ENCODE peak calls at places on chromosomes 13 and 19, in eight cellular contexts. X is progenitor cell of endocrine pancreas, M is endothelial cell of umbilical vein, N is cardiac muscle cell, S is choroid plexus epithelial cell, L is heart right ventricle, T is body of pancreas, V is thoracic aorta. Y is an unnamed sample.

GRCh38 chr13:27619711-27620376 is 485 bp downstream of the LNX2 start:
- DNase-seq in X (no peak), V (no peak), T (no peak), M (peak), S (peak), L (peak), N (peak), Y (no peak)

GRCh38 chr13:46633416-46633815 is 80.4 kb downstream of the LRCH1 start:
- DNase-seq in X (no peak), L (no peak), T (no peak), S (peak), N (peak), M (no peak), V (no peak), Y (no peak)

GRCh38 chr13:74134777-74135305 is 637 bp upstream of the KLF12 start:
- DNase-seq in L (peak), N (no peak), X (peak), T (peak), S (no peak), V (peak), M (no peak), Y (no peak)

GRCh38 chr13:40776681-40777165 is 5.7 kb upstream of the MRPS31 start:
- DNase-seq in M (peak), S (peak), V (no peak), N (peak), L (no peak), T (no peak), X (no peak), Y (no peak)

GRCh38 chr19:16326401-16327130 is 1.9 kb downstream of the KLF2 start:
- DNase-seq in V (no peak), M (peak), S (no peak), X (no peak), T (no peak), N (peak), L (no peak), Y (no peak)

GRCh38 chr19:843180-843835 is 2.5 kb downstream of the PRTN3 start:
- DNase-seq in N (no peak), T (peak), V (no peak), M (no peak), S (no peak), X (no peak), L (no peak), Y (no peak)

GRCh38 chr13:25743426-25743825 is 308.4 kb downstream of the SHISA2 start:
- DNase-seq in T (no peak), S (no peak), L (no peak), N (no peak), X (no peak), M (no peak), V (no peak), Y (no peak)

GRCh38 chr19:45771331-45771933 is 2.4 kb upstream of the SIX5 start:
- DNase-seq in T (peak), V (no peak), X (no peak), L (no peak), S (no peak), N (no peak), M (no peak), Y (no peak)

GRCh38 chr13:99614465-99614885 is 113.2 kb downstream of the TM9SF2 start:
- DNase-seq in S (peak), V (no peak), T (peak), X (no peak), L (no peak), M (peak), N (peak), Y (no peak)

GRCh38 chr19:13831560-13832056 is 36.4 kb downstream of the ZSWIM4 start:
- DNase-seq in V (no peak), M (no peak), X (no peak), N (no peak), L (no peak), S (no peak), T (no peak), Y (no peak)

GRCh38 chr19:47143322-47144073 is 12.9 kb downstream of the SAE1 start:
- DNase-seq in V (no peak), X (no peak), T (no peak), L (no peak), N (no peak), S (no peak), M (no peak), Y (no peak)

GRCh38 chr19:1430201-1430621 is 8.0 kb upstream of the RPS15 start:
- DNase-seq in T (no peak), N (no peak), L (no peak), X (no peak), V (no peak), M (no peak), S (no peak), Y (no peak)

GRCh38 chr19:53849237-53849676 is 18.4 kb upstream of the MYADM start:
- DNase-seq in L (peak), T (no peak), S (peak), N (peak), X (no peak), M (peak), V (no peak), Y (no peak)

GRCh38 chr13:39942901-39943273 is 287.4 kb downstream of the COG6 start:
- DNase-seq in N (peak), L (peak), X (peak), M (peak), T (peak), V (no peak), S (peak), Y (peak)

GRCh38 chr13:84571264-84571663 is 689.0 kb upstream of the SLITRK1 start:
- DNase-seq in N (no peak), L (no peak), T (no peak), X (no peak), M (no peak), V (no peak), S (no peak), Y (no peak)

GRCh38 chr19:19539738-19540703 is 2.0 kb downstream of the CILP2 start:
- DNase-seq in X (no peak), N (peak), M (no peak), T (peak), V (no peak), S (peak), L (peak), Y (no peak)

GRCh38 chr13:74093691-74094090 is 40.5 kb downstream of the KLF12 start:
- DNase-seq in N (no peak), V (no peak), X (no peak), S (no peak), L (no peak), M (no peak), T (no peak), Y (no peak)

GRCh38 chr13:48559638-48560320 is 26.9 kb upstream of the RCBTB2 start:
- DNase-seq in T (no peak), M (no peak), S (peak), X (no peak), N (peak), L (no peak), V (no peak), Y (no peak)

GRCh38 chr13:39406688-39407087 is 196.3 kb downstream of the LHFPL6 start:
- DNase-seq in S (no peak), X (no peak), N (no peak), L (no peak), V (no peak), T (no peak), M (no peak), Y (no peak)

DNA sequence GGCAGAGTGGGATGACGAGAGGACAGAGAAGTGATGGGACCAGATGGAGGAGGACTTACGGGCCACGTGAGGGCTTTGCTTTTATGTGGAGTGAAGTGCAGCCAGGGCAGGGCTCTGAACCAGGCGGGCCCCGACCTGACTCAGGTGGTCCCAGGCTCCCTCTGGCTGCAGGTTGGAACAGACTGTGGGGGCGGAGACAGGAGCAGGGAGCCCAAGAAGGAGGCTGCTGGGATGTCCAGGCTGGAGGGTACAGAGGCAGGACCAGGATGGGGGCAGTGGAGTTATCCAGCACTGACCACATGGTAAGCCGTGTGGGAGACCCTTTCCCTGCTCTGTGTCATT is 2.1 kb downstream of the FXYD5 start:
- DNase-seq in L (no peak), V (no peak), N (no peak), X (no peak), S (no peak), T (no peak), M (no peak), Y (no peak)
- TF ChIP-seq CTCF in L (no peak), V (no peak), N (no peak), X (no peak), S (no peak), T (no peak), M (no peak), Y (no peak)

GRCh38 chr13:75685239-75685697 is 49.1 kb downstream of the LMO7 start:
- DNase-seq in S (peak), X (no peak), T (no peak), M (peak), N (peak), V (no peak), L (no peak), Y (no peak)

GRCh38 chr13:75689686-75690085 is 53.6 kb downstream of the LMO7 start:
- DNase-seq in N (no peak), T (no peak), V (no peak), L (no peak), M (no peak), X (no peak), S (no peak), Y (no peak)

GRCh38 chr13:75693227-75693626 is 57.1 kb downstream of the LMO7 start:
- DNase-seq in V (no peak), T (no peak), S (no peak), L (no peak), N (no peak), X (no peak), M (no peak), Y (no peak)

GRCh38 chr13:75691183-75691582 is 55.1 kb downstream of the LMO7 start:
- DNase-seq in X (no peak), N (no peak), S (no peak), M (no peak), L (no peak), T (no peak), V (no peak), Y (no peak)

DNA sequence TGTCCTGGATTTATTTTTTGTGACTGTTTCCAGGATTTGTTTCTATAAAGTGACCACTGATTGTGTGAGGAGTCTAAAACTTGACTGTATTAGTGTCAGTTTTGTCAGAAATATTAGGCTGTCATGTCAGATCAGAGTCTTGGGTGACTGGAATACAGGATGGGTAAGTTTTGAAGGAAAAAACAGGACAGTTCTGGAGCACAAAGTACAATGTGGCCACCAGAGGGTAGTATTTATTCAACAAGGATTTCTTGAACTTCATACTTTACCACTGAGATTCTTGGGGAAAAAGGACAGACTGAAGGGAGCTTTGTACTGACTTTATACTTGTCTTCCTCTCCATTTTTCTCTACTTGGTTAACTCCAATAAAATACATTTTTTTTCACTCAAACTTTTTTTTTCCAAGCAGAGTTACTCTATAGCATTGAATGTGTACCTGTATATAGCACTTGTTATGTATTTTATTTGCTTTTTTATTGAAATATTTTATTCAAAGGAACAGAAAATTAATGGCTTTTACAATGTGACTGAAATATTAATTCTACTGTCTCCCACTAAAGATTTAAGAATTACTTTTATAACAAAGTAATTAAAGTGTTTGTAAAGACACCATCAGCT is 51.1 kb downstream of the LMO7 start:
- DNase-seq in M (peak), N (peak), T (no peak), X (no peak), S (peak), L (no peak), V (no peak), Y (no peak)
- TF ChIP-seq CTCF in M (peak), N (peak), T (peak), X (peak), S (peak), L (peak), V (peak), Y (peak)

GRCh38 chr19:49890349-49891311 is 6.1 kb downstream of the IL4I1 start:
- DNase-seq in S (no peak), V (no peak), X (no peak), M (no peak), N (no peak), L (no peak), T (peak), Y (no peak)
- TF ChIP-seq CTCF in S (no peak), V (no peak), X (peak), M (no peak), N (peak), L (no peak), T (no peak), Y (no peak)

DNA sequence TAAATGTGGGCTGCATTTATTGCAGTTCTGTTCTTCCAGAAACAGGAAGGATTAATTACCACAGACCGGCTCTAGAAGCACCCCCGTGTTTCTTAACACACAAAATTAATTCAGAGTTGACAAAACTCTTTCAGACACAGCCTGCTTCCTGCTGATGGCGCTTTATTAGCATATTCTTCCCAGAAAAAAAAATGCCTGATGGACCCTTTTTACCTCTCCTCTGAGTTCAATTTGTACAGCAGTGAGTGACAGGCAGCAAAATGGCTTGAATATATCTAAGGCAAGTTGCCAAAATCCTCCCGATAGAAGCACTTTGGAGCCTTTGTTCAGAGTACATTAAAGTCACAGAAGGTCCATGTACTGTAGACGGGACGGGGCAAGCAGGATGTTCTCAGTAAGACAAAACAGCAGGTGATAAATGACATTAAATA is 1171.7 kb downstream of the EFNB2 start:
- DNase-seq in L (no peak), T (no peak), X (no peak), N (peak), S (peak), V (no peak), M (peak), Y (no peak)
- TF ChIP-seq CTCF in L (no peak), T (no peak), X (no peak), N (no peak), S (no peak), V (no peak), M (no peak), Y (no peak)

GRCh38 chr13:30676672-30677071 is 58.7 kb upstream of the ALOX5AP start:
- DNase-seq in N (peak), V (no peak), T (no peak), M (peak), S (peak), L (no peak), X (no peak), Y (no peak)
- TF ChIP-seq CTCF in N (peak), V (peak), T (peak), M (peak), S (peak), L (no peak), X (peak), Y (peak)

GRCh38 chr13:53201454-53202225 is 173.0 kb downstream of the OLFM4 start:
- DNase-seq in T (peak), X (peak), V (no peak), S (peak), N (peak), L (no peak), M (no peak), Y (no peak)
- TF ChIP-seq CTCF in T (peak), X (peak), V (no peak), S (no peak), N (peak), L (no peak), M (no peak), Y (peak)

GRCh38 chr19:38850231-38850975 is 617 bp upstream of the HNRNPL start:
- DNase-seq in S (peak), N (peak), V (peak), M (peak), L (peak), X (peak), T (peak), Y (peak)
- TF ChIP-seq CTCF in S (peak), N (peak), V (peak), M (peak), L (peak), X (no peak), T (peak), Y (peak)

DNA sequence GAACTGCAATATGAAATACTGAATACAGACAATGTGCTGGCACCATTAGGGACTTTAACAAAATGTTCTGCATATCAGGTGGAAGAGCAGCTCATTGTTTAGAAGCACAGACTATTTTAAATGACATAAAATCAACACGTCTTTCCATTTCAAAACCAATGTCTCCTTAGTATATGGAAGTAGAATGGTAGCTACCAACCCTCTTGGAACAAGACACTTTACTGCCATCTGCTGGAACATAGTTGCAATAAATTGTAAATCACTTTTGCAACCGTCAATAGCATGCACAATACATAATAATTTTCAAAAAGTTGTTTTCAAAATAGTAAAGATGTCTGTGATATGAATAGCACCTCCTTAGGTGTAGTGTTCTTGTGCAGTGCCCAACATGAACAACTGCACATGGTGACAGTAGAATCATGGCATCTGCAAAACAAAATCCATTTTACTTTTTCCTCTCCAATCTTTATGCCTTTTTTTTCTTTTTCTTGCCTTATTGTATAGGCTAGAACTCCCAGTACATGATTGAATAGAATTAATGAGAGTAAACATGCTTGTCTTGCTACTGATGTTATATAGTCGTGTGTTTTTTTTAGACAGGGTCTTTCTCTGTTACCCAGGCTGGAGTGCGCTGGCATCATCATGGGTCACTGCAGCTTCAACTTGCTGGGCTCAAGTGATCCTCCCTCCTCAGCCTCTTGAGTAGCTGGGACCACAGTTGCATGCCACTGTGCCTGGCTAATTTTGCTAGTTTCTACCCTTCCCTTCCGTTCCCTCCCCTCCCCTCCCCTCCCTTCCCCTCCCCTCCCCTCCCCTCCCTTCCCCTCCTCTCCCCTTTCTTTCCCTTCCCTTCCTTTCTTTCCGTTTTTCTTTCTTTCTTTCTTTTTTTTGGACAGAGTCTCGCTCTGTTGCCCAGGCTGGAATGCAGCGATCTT is 7.8 kb upstream of the LYPD5 start:
- DNase-seq in M (peak), S (peak), T (no peak), N (peak), V (no peak), X (no peak), L (no peak), Y (peak)
- TF ChIP-seq CTCF in M (peak), S (peak), T (peak), N (peak), V (peak), X (peak), L (peak), Y (peak)